ENCODE peak calls at places on chromosomes 11 and 22, in eight cellular contexts. One of them, this sample, is unnamed.

GRCh38 chr11:102760355-102761035 is 19.9 kb downstream of the MMP10 start:
- DNase-seq in activated CD4-positive, alpha-beta memory T cell treated with anti-CD3 and anti-CD28 coated beads for 36 hours: no peak
- DNase-seq in GM04504: peak
- DNase-seq in T-helper 17 cell: no peak
- DNase-seq in GM12865: no peak
- DNase-seq in stimulated activated CD4-positive, alpha-beta T cell treated with anti-CD3 and anti-CD28 coated beads, Interleukin-4, amount 100 ng/mL, for 4 hours: no peak
- DNase-seq in G401: no peak
- DNase-seq in NCI-H146: no peak
- DNase-seq in this sample: no peak

GRCh38 chr11:65555693-65556231 is 2.4 kb downstream of the LTBP3 start:
- DNase-seq in stimulated activated CD4-positive, alpha-beta T cell treated with anti-CD3 and anti-CD28 coated beads, Interleukin-4, amount 100 ng/mL, for 4 hours: no peak
- DNase-seq in G401: no peak
- DNase-seq in T-helper 17 cell: no peak
- DNase-seq in NCI-H146: no peak
- DNase-seq in GM12865: no peak
- DNase-seq in GM04504: peak
- DNase-seq in activated CD4-positive, alpha-beta memory T cell treated with anti-CD3 and anti-CD28 coated beads for 36 hours: peak
- DNase-seq in this sample: no peak

GRCh38 chr11:82720267-82720666 is 13.4 kb downstream of the FAM181B start:
- DNase-seq in GM12865: no peak
- DNase-seq in GM04504: no peak
- DNase-seq in activated CD4-positive, alpha-beta memory T cell treated with anti-CD3 and anti-CD28 coated beads for 36 hours: no peak
- DNase-seq in T-helper 17 cell: no peak
- DNase-seq in NCI-H146: no peak
- DNase-seq in stimulated activated CD4-positive, alpha-beta T cell treated with anti-CD3 and anti-CD28 coated beads, Interleukin-4, amount 100 ng/mL, for 4 hours: no peak
- DNase-seq in G401: no peak
- DNase-seq in this sample: no peak

GRCh38 chr11:70481625-70482528 is 83.5 kb downstream of the CTTN start:
- DNase-seq in GM04504: no peak
- DNase-seq in G401: peak
- DNase-seq in GM12865: no peak
- DNase-seq in NCI-H146: no peak
- DNase-seq in activated CD4-positive, alpha-beta memory T cell treated with anti-CD3 and anti-CD28 coated beads for 36 hours: no peak
- DNase-seq in T-helper 17 cell: no peak
- DNase-seq in stimulated activated CD4-positive, alpha-beta T cell treated with anti-CD3 and anti-CD28 coated beads, Interleukin-4, amount 100 ng/mL, for 4 hours: no peak
- DNase-seq in this sample: no peak

GRCh38 chr22:18060646-18061620 is 16.9 kb upstream of the PEX26 start:
- DNase-seq in GM12865: no peak
- DNase-seq in NCI-H146: no peak
- DNase-seq in activated CD4-positive, alpha-beta memory T cell treated with anti-CD3 and anti-CD28 coated beads for 36 hours: no peak
- DNase-seq in GM04504: no peak
- DNase-seq in T-helper 17 cell: no peak
- DNase-seq in stimulated activated CD4-positive, alpha-beta T cell treated with anti-CD3 and anti-CD28 coated beads, Interleukin-4, amount 100 ng/mL, for 4 hours: no peak
- DNase-seq in G401: no peak
- DNase-seq in this sample: no peak

GRCh38 chr11:19680824-19681368 is 31.7 kb upstream of the NAV2 start:
- DNase-seq in stimulated activated CD4-positive, alpha-beta T cell treated with anti-CD3 and anti-CD28 coated beads, Interleukin-4, amount 100 ng/mL, for 4 hours: no peak
- DNase-seq in activated CD4-positive, alpha-beta memory T cell treated with anti-CD3 and anti-CD28 coated beads for 36 hours: no peak
- DNase-seq in GM04504: no peak
- DNase-seq in T-helper 17 cell: no peak
- DNase-seq in NCI-H146: no peak
- DNase-seq in G401: no peak
- DNase-seq in GM12865: no peak
- DNase-seq in this sample: no peak

GRCh38 chr11:130611791-130612251 is 163.4 kb downstream of the ADAMTS15 start:
- DNase-seq in T-helper 17 cell: no peak
- DNase-seq in activated CD4-positive, alpha-beta memory T cell treated with anti-CD3 and anti-CD28 coated beads for 36 hours: no peak
- DNase-seq in G401: no peak
- DNase-seq in NCI-H146: no peak
- DNase-seq in GM12865: no peak
- DNase-seq in stimulated activated CD4-positive, alpha-beta T cell treated with anti-CD3 and anti-CD28 coated beads, Interleukin-4, amount 100 ng/mL, for 4 hours: no peak
- DNase-seq in GM04504: peak
- DNase-seq in this sample: no peak

GRCh38 chr11:126101241-126101929 is 38.7 kb upstream of the CDON start:
- DNase-seq in stimulated activated CD4-positive, alpha-beta T cell treated with anti-CD3 and anti-CD28 coated beads, Interleukin-4, amount 100 ng/mL, for 4 hours: no peak
- DNase-seq in G401: no peak
- DNase-seq in GM12865: no peak
- DNase-seq in T-helper 17 cell: no peak
- DNase-seq in GM04504: no peak
- DNase-seq in activated CD4-positive, alpha-beta memory T cell treated with anti-CD3 and anti-CD28 coated beads for 36 hours: no peak
- DNase-seq in NCI-H146: no peak
- DNase-seq in this sample: no peak

GRCh38 chr22:46072981-46073682 is 77.2 kb upstream of the PPARA start:
- DNase-seq in T-helper 17 cell: no peak
- DNase-seq in stimulated activated CD4-positive, alpha-beta T cell treated with anti-CD3 and anti-CD28 coated beads, Interleukin-4, amount 100 ng/mL, for 4 hours: no peak
- DNase-seq in G401: no peak
- DNase-seq in GM04504: no peak
- DNase-seq in GM12865: no peak
- DNase-seq in activated CD4-positive, alpha-beta memory T cell treated with anti-CD3 and anti-CD28 coated beads for 36 hours: no peak
- DNase-seq in NCI-H146: no peak
- DNase-seq in this sample: no peak

GRCh38 chr11:75453916-75454655 is 21.1 kb upstream of the KLHL35 start:
- DNase-seq in T-helper 17 cell: no peak
- DNase-seq in GM04504: peak
- DNase-seq in NCI-H146: no peak
- DNase-seq in activated CD4-positive, alpha-beta memory T cell treated with anti-CD3 and anti-CD28 coated beads for 36 hours: no peak
- DNase-seq in G401: peak
- DNase-seq in GM12865: no peak
- DNase-seq in stimulated activated CD4-positive, alpha-beta T cell treated with anti-CD3 and anti-CD28 coated beads, Interleukin-4, amount 100 ng/mL, for 4 hours: no peak
- DNase-seq in this sample: no peak

GRCh38 chr11:61787928-61788491 is 4.4 kb downstream of the TMEM258 start:
- DNase-seq in stimulated activated CD4-positive, alpha-beta T cell treated with anti-CD3 and anti-CD28 coated beads, Interleukin-4, amount 100 ng/mL, for 4 hours: no peak
- DNase-seq in GM12865: peak
- DNase-seq in activated CD4-positive, alpha-beta memory T cell treated with anti-CD3 and anti-CD28 coated beads for 36 hours: peak
- DNase-seq in G401: peak
- DNase-seq in T-helper 17 cell: no peak
- DNase-seq in NCI-H146: peak
- DNase-seq in GM04504: no peak
- DNase-seq in this sample: peak

GRCh38 chr22:36562261-36562835 is 33.4 kb upstream of the EIF3D start:
- DNase-seq in GM12865: no peak
- DNase-seq in GM04504: no peak
- DNase-seq in G401: no peak
- DNase-seq in NCI-H146: no peak
- DNase-seq in stimulated activated CD4-positive, alpha-beta T cell treated with anti-CD3 and anti-CD28 coated beads, Interleukin-4, amount 100 ng/mL, for 4 hours: no peak
- DNase-seq in activated CD4-positive, alpha-beta memory T cell treated with anti-CD3 and anti-CD28 coated beads for 36 hours: peak
- DNase-seq in T-helper 17 cell: no peak
- DNase-seq in this sample: no peak

GRCh38 chr11:77191823-77192495 is 63.9 kb downstream of the MYO7A start:
- DNase-seq in T-helper 17 cell: peak
- DNase-seq in stimulated activated CD4-positive, alpha-beta T cell treated with anti-CD3 and anti-CD28 coated beads, Interleukin-4, amount 100 ng/mL, for 4 hours: peak
- DNase-seq in GM12865: peak
- DNase-seq in NCI-H146: peak
- DNase-seq in GM04504: no peak
- DNase-seq in activated CD4-positive, alpha-beta memory T cell treated with anti-CD3 and anti-CD28 coated beads for 36 hours: peak
- DNase-seq in G401: peak
- DNase-seq in this sample: peak

GRCh38 chr11:56910046-56910753 is 78.5 kb upstream of the OR5AK2 start:
- DNase-seq in stimulated activated CD4-positive, alpha-beta T cell treated with anti-CD3 and anti-CD28 coated beads, Interleukin-4, amount 100 ng/mL, for 4 hours: no peak
- DNase-seq in NCI-H146: no peak
- DNase-seq in T-helper 17 cell: no peak
- DNase-seq in G401: no peak
- DNase-seq in GM12865: no peak
- DNase-seq in activated CD4-positive, alpha-beta memory T cell treated with anti-CD3 and anti-CD28 coated beads for 36 hours: no peak
- DNase-seq in GM04504: no peak
- DNase-seq in this sample: no peak

GRCh38 chr11:125062931-125063428 is at the start of gene SLC37A2:
- DNase-seq in GM12865: peak
- DNase-seq in NCI-H146: peak
- DNase-seq in G401: peak
- DNase-seq in GM04504: peak
- DNase-seq in T-helper 17 cell: no peak
- DNase-seq in stimulated activated CD4-positive, alpha-beta T cell treated with anti-CD3 and anti-CD28 coated beads, Interleukin-4, amount 100 ng/mL, for 4 hours: peak
- DNase-seq in activated CD4-positive, alpha-beta memory T cell treated with anti-CD3 and anti-CD28 coated beads for 36 hours: peak
- DNase-seq in this sample: peak

GRCh38 chr11:34928960-34929680 is 12.7 kb downstream of the PDHX start:
- DNase-seq in GM12865: no peak
- DNase-seq in T-helper 17 cell: no peak
- DNase-seq in NCI-H146: no peak
- DNase-seq in G401: no peak
- DNase-seq in activated CD4-positive, alpha-beta memory T cell treated with anti-CD3 and anti-CD28 coated beads for 36 hours: no peak
- DNase-seq in stimulated activated CD4-positive, alpha-beta T cell treated with anti-CD3 and anti-CD28 coated beads, Interleukin-4, amount 100 ng/mL, for 4 hours: no peak
- DNase-seq in GM04504: no peak
- DNase-seq in this sample: no peak

GRCh38 chr22:42868751-42869251 is 11.7 kb upstream of the ARFGAP3 start:
- DNase-seq in stimulated activated CD4-positive, alpha-beta T cell treated with anti-CD3 and anti-CD28 coated beads, Interleukin-4, amount 100 ng/mL, for 4 hours: no peak
- DNase-seq in T-helper 17 cell: no peak
- DNase-seq in NCI-H146: no peak
- DNase-seq in GM04504: no peak
- DNase-seq in activated CD4-positive, alpha-beta memory T cell treated with anti-CD3 and anti-CD28 coated beads for 36 hours: no peak
- DNase-seq in G401: peak
- DNase-seq in GM12865: no peak
- DNase-seq in this sample: no peak

GRCh38 chr11:73838443-73839122 is 38.1 kb downstream of the COA4 start:
- DNase-seq in GM04504: no peak
- DNase-seq in stimulated activated CD4-positive, alpha-beta T cell treated with anti-CD3 and anti-CD28 coated beads, Interleukin-4, amount 100 ng/mL, for 4 hours: no peak
- DNase-seq in NCI-H146: no peak
- DNase-seq in activated CD4-positive, alpha-beta memory T cell treated with anti-CD3 and anti-CD28 coated beads for 36 hours: no peak
- DNase-seq in T-helper 17 cell: no peak
- DNase-seq in G401: peak
- DNase-seq in GM12865: no peak
- DNase-seq in this sample: no peak

GRCh38 chr22:42519544-42520237 is at the start of gene RRP7A:
- DNase-seq in activated CD4-positive, alpha-beta memory T cell treated with anti-CD3 and anti-CD28 coated beads for 36 hours: peak
- DNase-seq in T-helper 17 cell: peak
- DNase-seq in stimulated activated CD4-positive, alpha-beta T cell treated with anti-CD3 and anti-CD28 coated beads, Interleukin-4, amount 100 ng/mL, for 4 hours: peak
- DNase-seq in GM04504: peak
- DNase-seq in GM12865: peak
- DNase-seq in NCI-H146: peak
- DNase-seq in G401: peak
- DNase-seq in this sample: peak

GRCh38 chr11:46305295-46305694 is 27.8 kb downstream of the CREB3L1 start:
- DNase-seq in T-helper 17 cell: no peak
- DNase-seq in activated CD4-positive, alpha-beta memory T cell treated with anti-CD3 and anti-CD28 coated beads for 36 hours: peak
- DNase-seq in G401: no peak
- DNase-seq in stimulated activated CD4-positive, alpha-beta T cell treated with anti-CD3 and anti-CD28 coated beads, Interleukin-4, amount 100 ng/mL, for 4 hours: no peak
- DNase-seq in GM04504: no peak
- DNase-seq in NCI-H146: no peak
- DNase-seq in GM12865: peak
- DNase-seq in this sample: no peak

GRCh38 chr11:46808804-46809431 is 37.2 kb downstream of the CKAP5 start:
- DNase-seq in GM04504: peak
- DNase-seq in stimulated activated CD4-positive, alpha-beta T cell treated with anti-CD3 and anti-CD28 coated beads, Interleukin-4, amount 100 ng/mL, for 4 hours: no peak
- DNase-seq in G401: peak
- DNase-seq in GM12865: peak
- DNase-seq in NCI-H146: no peak
- DNase-seq in activated CD4-positive, alpha-beta memory T cell treated with anti-CD3 and anti-CD28 coated beads for 36 hours: no peak
- DNase-seq in T-helper 17 cell: no peak
- DNase-seq in this sample: no peak

GRCh38 chr11:43944761-43945311 is 2.4 kb downstream of the C11orf96 start:
- DNase-seq in GM04504: no peak
- DNase-seq in NCI-H146: peak
- DNase-seq in T-helper 17 cell: peak
- DNase-seq in stimulated activated CD4-positive, alpha-beta T cell treated with anti-CD3 and anti-CD28 coated beads, Interleukin-4, amount 100 ng/mL, for 4 hours: peak
- DNase-seq in GM12865: peak
- DNase-seq in G401: no peak
- DNase-seq in activated CD4-positive, alpha-beta memory T cell treated with anti-CD3 and anti-CD28 coated beads for 36 hours: peak
- DNase-seq in this sample: no peak

GRCh38 chr11:102495161-102496042 is 35.1 kb downstream of the MMP7 start:
- DNase-seq in NCI-H146: peak
- DNase-seq in stimulated activated CD4-positive, alpha-beta T cell treated with anti-CD3 and anti-CD28 coated beads, Interleukin-4, amount 100 ng/mL, for 4 hours: no peak
- DNase-seq in GM12865: peak
- DNase-seq in activated CD4-positive, alpha-beta memory T cell treated with anti-CD3 and anti-CD28 coated beads for 36 hours: peak
- DNase-seq in G401: peak
- DNase-seq in T-helper 17 cell: peak
- DNase-seq in GM04504: peak
- DNase-seq in this sample: peak

GRCh38 chr11:29190313-29190712 is 826.5 kb downstream of the KCNA4 start:
- DNase-seq in T-helper 17 cell: no peak
- DNase-seq in G401: no peak
- DNase-seq in GM04504: no peak
- DNase-seq in activated CD4-positive, alpha-beta memory T cell treated with anti-CD3 and anti-CD28 coated beads for 36 hours: no peak
- DNase-seq in NCI-H146: no peak
- DNase-seq in GM12865: no peak
- DNase-seq in stimulated activated CD4-positive, alpha-beta T cell treated with anti-CD3 and anti-CD28 coated beads, Interleukin-4, amount 100 ng/mL, for 4 hours: no peak
- DNase-seq in this sample: no peak

GRCh38 chr11:19101803-19102520 is 15.0 kb upstream of the ZDHHC13 start:
- DNase-seq in activated CD4-positive, alpha-beta memory T cell treated with anti-CD3 and anti-CD28 coated beads for 36 hours: no peak
- DNase-seq in GM12865: no peak
- DNase-seq in G401: no peak
- DNase-seq in T-helper 17 cell: no peak
- DNase-seq in GM04504: no peak
- DNase-seq in NCI-H146: peak
- DNase-seq in stimulated activated CD4-positive, alpha-beta T cell treated with anti-CD3 and anti-CD28 coated beads, Interleukin-4, amount 100 ng/mL, for 4 hours: no peak
- DNase-seq in this sample: no peak

GRCh38 chr22:45742866-45743450 is 71.3 kb downstream of the ATXN10 start:
- DNase-seq in NCI-H146: peak
- DNase-seq in G401: no peak
- DNase-seq in activated CD4-positive, alpha-beta memory T cell treated with anti-CD3 and anti-CD28 coated beads for 36 hours: no peak
- DNase-seq in GM12865: no peak
- DNase-seq in T-helper 17 cell: no peak
- DNase-seq in GM04504: peak
- DNase-seq in stimulated activated CD4-positive, alpha-beta T cell treated with anti-CD3 and anti-CD28 coated beads, Interleukin-4, amount 100 ng/mL, for 4 hours: no peak
- DNase-seq in this sample: no peak

GRCh38 chr11:117691501-117691900 is 105.5 kb downstream of the DSCAML1 start:
- DNase-seq in NCI-H146: no peak
- DNase-seq in GM12865: no peak
- DNase-seq in stimulated activated CD4-positive, alpha-beta T cell treated with anti-CD3 and anti-CD28 coated beads, Interleukin-4, amount 100 ng/mL, for 4 hours: no peak
- DNase-seq in GM04504: no peak
- DNase-seq in activated CD4-positive, alpha-beta memory T cell treated with anti-CD3 and anti-CD28 coated beads for 36 hours: no peak
- DNase-seq in G401: no peak
- DNase-seq in T-helper 17 cell: no peak
- DNase-seq in this sample: no peak

GRCh38 chr11:44556735-44557409 is 8.6 kb upstream of the CD82 start:
- DNase-seq in activated CD4-positive, alpha-beta memory T cell treated with anti-CD3 and anti-CD28 coated beads for 36 hours: peak
- DNase-seq in GM12865: peak
- DNase-seq in T-helper 17 cell: peak
- DNase-seq in GM04504: no peak
- DNase-seq in NCI-H146: peak
- DNase-seq in G401: peak
- DNase-seq in stimulated activated CD4-positive, alpha-beta T cell treated with anti-CD3 and anti-CD28 coated beads, Interleukin-4, amount 100 ng/mL, for 4 hours: peak
- DNase-seq in this sample: peak

GRCh38 chr11:819943-820649 is 1.4 kb downstream of the PNPLA2 start:
- DNase-seq in activated CD4-positive, alpha-beta memory T cell treated with anti-CD3 and anti-CD28 coated beads for 36 hours: peak
- DNase-seq in G401: peak
- DNase-seq in stimulated activated CD4-positive, alpha-beta T cell treated with anti-CD3 and anti-CD28 coated beads, Interleukin-4, amount 100 ng/mL, for 4 hours: peak
- DNase-seq in NCI-H146: peak
- DNase-seq in GM12865: peak
- DNase-seq in GM04504: no peak
- DNase-seq in T-helper 17 cell: peak
- DNase-seq in this sample: no peak

GRCh38 chr11:117818036-117818858 is 6.3 kb downstream of the FXYD2 start:
- DNase-seq in GM04504: no peak
- DNase-seq in T-helper 17 cell: no peak
- DNase-seq in GM12865: peak
- DNase-seq in activated CD4-positive, alpha-beta memory T cell treated with anti-CD3 and anti-CD28 coated beads for 36 hours: peak
- DNase-seq in G401: no peak
- DNase-seq in stimulated activated CD4-positive, alpha-beta T cell treated with anti-CD3 and anti-CD28 coated beads, Interleukin-4, amount 100 ng/mL, for 4 hours: peak
- DNase-seq in NCI-H146: no peak
- DNase-seq in this sample: no peak

GRCh38 chr11:11125618-11126017 is 227.4 kb downstream of the CSNK2A3 start:
- DNase-seq in activated CD4-positive, alpha-beta memory T cell treated with anti-CD3 and anti-CD28 coated beads for 36 hours: no peak
- DNase-seq in T-helper 17 cell: no peak
- DNase-seq in GM12865: no peak
- DNase-seq in stimulated activated CD4-positive, alpha-beta T cell treated with anti-CD3 and anti-CD28 coated beads, Interleukin-4, amount 100 ng/mL, for 4 hours: no peak
- DNase-seq in NCI-H146: no peak
- DNase-seq in G401: no peak
- DNase-seq in GM04504: no peak
- DNase-seq in this sample: no peak

GRCh38 chr11:118908931-118909618 is 16.7 kb downstream of the BCL9L start:
- DNase-seq in GM04504: peak
- DNase-seq in activated CD4-positive, alpha-beta memory T cell treated with anti-CD3 and anti-CD28 coated beads for 36 hours: no peak
- DNase-seq in stimulated activated CD4-positive, alpha-beta T cell treated with anti-CD3 and anti-CD28 coated beads, Interleukin-4, amount 100 ng/mL, for 4 hours: no peak
- DNase-seq in G401: peak
- DNase-seq in GM12865: no peak
- DNase-seq in NCI-H146: peak
- DNase-seq in T-helper 17 cell: no peak
- DNase-seq in this sample: no peak

GRCh38 chr22:36701941-36702640 is 1.5 kb downstream of the CACNG2 start:
- DNase-seq in activated CD4-positive, alpha-beta memory T cell treated with anti-CD3 and anti-CD28 coated beads for 36 hours: no peak
- DNase-seq in NCI-H146: no peak
- DNase-seq in stimulated activated CD4-positive, alpha-beta T cell treated with anti-CD3 and anti-CD28 coated beads, Interleukin-4, amount 100 ng/mL, for 4 hours: no peak
- DNase-seq in T-helper 17 cell: no peak
- DNase-seq in G401: peak
- DNase-seq in GM04504: no peak
- DNase-seq in GM12865: no peak
- DNase-seq in this sample: no peak